ENCODE peak calls at places on chromosomes 11 and 22, in eight cellular contexts. J, W, F, P, B, T, Z and Q are unnamed samples.

GRCh38 chr11:118621071-118621815 is 13.8 kb downstream of the PHLDB1 start:
- DNase-seq in J (no peak), W (peak; percentile 94), F (peak; percentile 65), P (peak; percentile 86), B (peak; percentile 33), T (peak; percentile 91), Z (no peak), Q (no peak)

GRCh38 chr22:35712672-35713071 is 5.0 kb upstream of the APOL5 start:
- DNase-seq in J (no peak), W (no peak), F (no peak), P (no peak), B (no peak), T (no peak), Z (no peak), Q (no peak)

GRCh38 chr22:17430298-17430900 is 61.1 kb downstream of the CECR2 start:
- DNase-seq in J (no peak), W (no peak), F (no peak), P (no peak), B (no peak), T (no peak), Z (no peak), Q (no peak)

GRCh38 chr11:124887667-124888013 is 10.0 kb downstream of the ROBO4 start:
- DNase-seq in J (no peak), W (no peak), F (no peak), P (no peak), B (no peak), T (no peak), Z (no peak), Q (no peak)

GRCh38 chr11:131522851-131523250 is 152.4 kb downstream of the NTM start:
- DNase-seq in J (no peak), W (no peak), F (no peak), P (no peak), B (no peak), T (no peak), Z (no peak), Q (no peak)

GRCh38 chr11:7449841-7450214 is 35.5 kb upstream of the OLFML1 start:
- DNase-seq in J (no peak), W (no peak), F (no peak), P (no peak), B (no peak), T (no peak), Z (no peak), Q (no peak)

GRCh38 chr11:120710354-120711187 is 199.0 kb downstream of the GRIK4 start:
- DNase-seq in J (no peak), W (peak; percentile 88), F (peak; percentile 17), P (no peak), B (no peak), T (no peak), Z (no peak), Q (no peak)

GRCh38 chr11:12389676-12390075 is 12.3 kb downstream of the PARVA start:
- DNase-seq in J (no peak), W (no peak), F (no peak), P (no peak), B (no peak), T (no peak), Z (no peak), Q (no peak)

GRCh38 chr11:2460540-2461252 is 15.9 kb downstream of the KCNQ1 start:
- DNase-seq in J (no peak), W (no peak), F (no peak), P (no peak), B (no peak), T (no peak), Z (no peak), Q (no peak)

GRCh38 chr11:104614117-104614716 is 284.0 kb downstream of the CASP12 start:
- DNase-seq in J (no peak), W (no peak), F (no peak), P (no peak), B (no peak), T (no peak), Z (no peak), Q (no peak)

GRCh38 chr11:105611837-105612480 is 2.1 kb downstream of the GRIA4 start:
- DNase-seq in J (no peak), W (no peak), F (no peak), P (no peak), B (no peak), T (no peak), Z (no peak), Q (no peak)

GRCh38 chr11:76795936-76796441 is 12.8 kb downstream of the TSKU start:
- DNase-seq in J (no peak), W (no peak), F (no peak), P (no peak), B (no peak), T (no peak), Z (no peak), Q (no peak)

GRCh38 chr11:26960265-26960664 is 33.6 kb upstream of the FIBIN start:
- DNase-seq in J (no peak), W (no peak), F (no peak), P (no peak), B (no peak), T (no peak), Z (no peak), Q (no peak)

GRCh38 chr11:11841121-11841604 is 609 bp upstream of the USP47 start:
- DNase-seq in J (no peak), W (peak; percentile 70), F (no peak), P (peak; percentile 49), B (no peak), T (no peak), Z (no peak), Q (peak; percentile 26)

GRCh38 chr22:17869285-17870096 is 95.2 kb upstream of the BID start:
- DNase-seq in J (no peak), W (no peak), F (no peak), P (no peak), B (no peak), T (no peak), Z (no peak), Q (no peak)

GRCh38 chr11:35407041-35407440 is 12.3 kb downstream of the SLC1A2 start:
- DNase-seq in J (no peak), W (no peak), F (no peak), P (no peak), B (no peak), T (no peak), Z (no peak), Q (no peak)

GRCh38 chr11:92979176-92979575 is 9.7 kb downstream of the MTNR1B start:
- DNase-seq in J (no peak), W (no peak), F (no peak), P (peak; percentile 44), B (no peak), T (no peak), Z (no peak), Q (no peak)

GRCh38 chr11:95515379-95515778 is 274.2 kb downstream of the FAM76B start:
- DNase-seq in J (no peak), W (no peak), F (no peak), P (no peak), B (no peak), T (no peak), Z (no peak), Q (no peak)

GRCh38 chr11:13692172-13692571 is 23.7 kb downstream of the FAR1 start:
- DNase-seq in J (no peak), W (no peak), F (no peak), P (no peak), B (no peak), T (no peak), Z (no peak), Q (no peak)

GRCh38 chr11:103202048-103202651 is 92.9 kb downstream of the DYNC2H1 start:
- DNase-seq in J (no peak), W (no peak), F (no peak), P (peak; percentile 4), B (no peak), T (no peak), Z (no peak), Q (no peak)

GRCh38 chr11:41316726-41317125 is 142.7 kb downstream of the LRRC4C start:
- DNase-seq in J (no peak), W (no peak), F (no peak), P (no peak), B (no peak), T (no peak), Z (no peak), Q (no peak)

GRCh38 chr11:108891143-108891542 is 226.3 kb downstream of the DDX10 start:
- DNase-seq in J (no peak), W (no peak), F (no peak), P (no peak), B (no peak), T (no peak), Z (no peak), Q (no peak)

GRCh38 chr11:109303342-109303741 is 118.6 kb upstream of the C11orf87 start:
- DNase-seq in J (no peak), W (no peak), F (no peak), P (no peak), B (no peak), T (no peak), Z (no peak), Q (no peak)

GRCh38 chr22:23243006-23243573 is 62.8 kb downstream of the BCR start:
- DNase-seq in J (no peak), W (no peak), F (no peak), P (no peak), B (no peak), T (no peak), Z (peak; percentile 63), Q (peak; percentile 50)

GRCh38 chr11:110011595-110011994 is 81.6 kb upstream of the ZC3H12C start:
- DNase-seq in J (no peak), W (no peak), F (no peak), P (no peak), B (no peak), T (no peak), Z (no peak), Q (no peak)

GRCh38 chr11:78557236-78557635 is 17.4 kb downstream of the NARS2 start:
- DNase-seq in J (no peak), W (no peak), F (no peak), P (no peak), B (no peak), T (no peak), Z (no peak), Q (no peak)

GRCh38 chr11:2860636-2861035 is 24.9 kb downstream of the CDKN1C start:
- DNase-seq in J (no peak), W (no peak), F (no peak), P (no peak), B (no peak), T (no peak), Z (no peak), Q (no peak)

GRCh38 chr11:96054870-96055705 is 131.2 kb upstream of the MTMR2 start:
- DNase-seq in J (no peak), W (no peak), F (no peak), P (no peak), B (no peak), T (no peak), Z (no peak), Q (no peak)

GRCh38 chr22:24894220-24894975 is 52.1 kb downstream of the LHFPL7 start:
- DNase-seq in J (no peak), W (peak; percentile 83), F (no peak), P (peak; percentile 81), B (no peak), T (peak; percentile 76), Z (no peak), Q (no peak)

GRCh38 chr22:35102663-35103062 is 36.7 kb downstream of the ISX start:
- DNase-seq in J (no peak), W (no peak), F (no peak), P (no peak), B (no peak), T (no peak), Z (no peak), Q (no peak)

GRCh38 chr22:11605468-11605981 is 3922.5 kb upstream of the OR11H1 start:
- DNase-seq in J (no peak), W (no peak), F (no peak), P (no peak), B (no peak), T (no peak), Z (no peak), Q (no peak)

GRCh38 chr22:16717699-16718558 is 107.3 kb downstream of the XKR3 start:
- DNase-seq in J (no peak), W (no peak), F (no peak), P (no peak), B (no peak), T (no peak), Z (no peak), Q (no peak)

GRCh38 chr11:118263694-118264567 is at the start of gene MPZL2:
- DNase-seq in J (peak; percentile 11), W (no peak), F (peak; percentile 15), P (no peak), B (no peak), T (no peak), Z (peak; percentile 35), Q (peak; percentile 35)

GRCh38 chr11:67372232-67372992 is 986 bp downstream of the CLCF1 start:
- DNase-seq in J (no peak), W (no peak), F (no peak), P (no peak), B (no peak), T (no peak), Z (no peak), Q (no peak)